ENCODE peak calls at places on chromosomes 11 and 22, in four cellular contexts. D is stimulated activated CD4-positive, alpha-beta T cell treated with anti-CD3 and anti-CD28 coated beads, Interleukin-1b, Interleukin-23, amount 100 ng/mL, for 24 hours; I is activated naive CD4-positive, alpha-beta T cell; V is fibroblast of villous mesenchyme. Q is an unnamed sample.
A peak's percentile ranks its signal among the peaks of the same experiment; 100 is the strongest.

GRCh38 chr22:44689173-44689572 is 12.8 kb upstream of the PRR5 start:
- DNase-seq in I (no peak), D (no peak), V (peak; percentile 91), Q (no peak)

GRCh38 chr11:130979386-130979972 is 63.2 kb upstream of the SNX19 start:
- DNase-seq in V (peak; percentile 45), D (no peak), I (no peak), Q (peak; percentile 0)

GRCh38 chr22:38316340-38317236 is 645 bp downstream of the CSNK1E start:
- DNase-seq in I (peak; percentile 49), D (no peak), V (peak; percentile 71), Q (peak; percentile 12)

GRCh38 chr11:64134963-64135362 is 30.9 kb downstream of the MACROD1 start:
- DNase-seq in D (no peak), V (no peak), I (no peak), Q (no peak)

GRCh38 chr11:9001736-9002135 is 2.1 kb downstream of the NRIP3 start:
- DNase-seq in V (peak; percentile 35), I (peak; percentile 10), D (peak; percentile 12), Q (peak; percentile 94)

GRCh38 chr11:117438371-117439000 is 110.8 kb downstream of the CEP164 start:
- DNase-seq in I (no peak), D (no peak), V (no peak), Q (no peak)

GRCh38 chr11:72471005-72471898 is 36.9 kb upstream of the CLPB start:
- DNase-seq in D (peak; percentile 18), I (peak; percentile 14), V (peak; percentile 78), Q (peak; percentile 64)

GRCh38 chr11:14323118-14323676 is 35.8 kb downstream of the RRAS2 start:
- DNase-seq in I (no peak), D (no peak), V (no peak), Q (no peak)

GRCh38 chr11:19290356-19290755 is 49.6 kb upstream of the E2F8 start:
- DNase-seq in I (no peak), D (no peak), V (no peak), Q (no peak)

GRCh38 chr11:73498343-73498742 is 99.6 kb downstream of the FAM168A start:
- DNase-seq in V (no peak), D (no peak), I (no peak), Q (no peak)

GRCh38 chr11:128492461-128492860 is 94.9 kb downstream of the ETS1 start:
- DNase-seq in V (no peak), D (no peak), I (no peak), Q (peak; percentile 5)

GRCh38 chr11:83004855-83005556 is 66.7 kb downstream of the RAB30 start:
- DNase-seq in D (no peak), V (no peak), I (no peak), Q (no peak)

GRCh38 chr22:31085493-31085824 is 4.3 kb downstream of the SMTN start:
- DNase-seq in V (no peak), D (no peak), I (no peak), Q (peak; percentile 50)

GRCh38 chr22:40479126-40479800 is 108.9 kb downstream of the SGSM3 start:
- DNase-seq in V (no peak), D (no peak), I (no peak), Q (peak; percentile 16)

GRCh38 chr22:38953577-38954413 is 3.6 kb upstream of the APOBEC3A start:
- DNase-seq in V (no peak), I (no peak), D (peak; percentile 29), Q (peak; percentile 72)

GRCh38 chr11:18726040-18726439 is at the start of gene IGSF22:
- DNase-seq in V (no peak), D (no peak), I (no peak), Q (no peak)

GRCh38 chr11:95138448-95138847 is 48.8 kb downstream of the ENDOD1 start:
- DNase-seq in I (no peak), V (peak; percentile 63), D (no peak), Q (peak; percentile 44)

GRCh38 chr11:103903621-103904323 is 132.7 kb upstream of the DDI1 start:
- DNase-seq in I (no peak), D (no peak), V (no peak), Q (no peak)

GRCh38 chr11:113603277-113604059 is 102.6 kb downstream of the TMPRSS5 start:
- DNase-seq in V (no peak), I (no peak), D (no peak), Q (no peak)

GRCh38 chr11:44978961-44979331 is 28.3 kb upstream of the TP53I11 start:
- DNase-seq in I (no peak), V (no peak), D (no peak), Q (no peak)

GRCh38 chr22:29706493-29706892 is 13.3 kb upstream of the CABP7 start:
- DNase-seq in D (no peak), I (no peak), V (no peak), Q (no peak)

GRCh38 chr11:115745545-115746265 is 241.5 kb upstream of the CADM1 start:
- DNase-seq in V (no peak), D (no peak), I (no peak), Q (no peak)